ENCODE peak calls at places on chromosomes 13 and 19, in five cellular contexts. One of them, this sample, is unnamed.
A peak's percentile ranks its signal among the peaks of the same experiment; 100 is the strongest.

GRCh38 chr13:113122571-113123225 is at the start of gene F10:
- DNase-seq in upper lobe of right lung: peak; percentile 68
- DNase-seq in breast epithelium: peak; percentile 53
- DNase-seq in AG09309: peak; percentile 4
- DNase-seq in neural crest cell: peak; percentile 29
- DNase-seq in this sample: no peak

GRCh38 chr13:25541434-25542123 is 169.8 kb downstream of the ATP8A2 start:
- DNase-seq in neural crest cell: no peak
- DNase-seq in AG09309: no peak
- DNase-seq in upper lobe of right lung: no peak
- DNase-seq in breast epithelium: no peak
- DNase-seq in this sample: no peak

GRCh38 chr19:31326329-31327028 is 22.8 kb downstream of the TSHZ3 start:
- DNase-seq in AG09309: no peak
- DNase-seq in upper lobe of right lung: no peak
- DNase-seq in breast epithelium: no peak
- DNase-seq in neural crest cell: no peak
- DNase-seq in this sample: no peak

GRCh38 chr13:76723551-76724232 is 162.5 kb downstream of the KCTD12 start:
- DNase-seq in neural crest cell: no peak
- DNase-seq in upper lobe of right lung: no peak
- DNase-seq in AG09309: peak; percentile 48
- DNase-seq in breast epithelium: no peak
- DNase-seq in this sample: no peak

GRCh38 chr19:49506575-49507105 is 5.8 kb upstream of the FCGRT start:
- DNase-seq in upper lobe of right lung: peak; percentile 73
- DNase-seq in breast epithelium: no peak
- DNase-seq in AG09309: no peak
- DNase-seq in neural crest cell: peak; percentile 58
- DNase-seq in this sample: peak; percentile 85

GRCh38 chr19:54172764-54173699 is at the start of gene TMC4:
- DNase-seq in upper lobe of right lung: peak; percentile 88
- DNase-seq in AG09309: no peak
- DNase-seq in breast epithelium: no peak
- DNase-seq in neural crest cell: no peak
- DNase-seq in this sample: no peak

GRCh38 chr19:47135156-47135555 is 4.5 kb downstream of the SAE1 start:
- DNase-seq in upper lobe of right lung: no peak
- DNase-seq in AG09309: no peak
- DNase-seq in neural crest cell: no peak
- DNase-seq in breast epithelium: no peak
- DNase-seq in this sample: no peak

GRCh38 chr13:111664060-111664459 is 343.6 kb downstream of the TEX29 start:
- DNase-seq in neural crest cell: no peak
- DNase-seq in upper lobe of right lung: no peak
- DNase-seq in breast epithelium: peak; percentile 12
- DNase-seq in AG09309: no peak
- DNase-seq in this sample: no peak

GRCh38 chr19:4456566-4456842 is 1.1 kb downstream of the UBXN6 start:
- DNase-seq in neural crest cell: no peak
- DNase-seq in AG09309: no peak
- DNase-seq in breast epithelium: no peak
- DNase-seq in upper lobe of right lung: no peak
- DNase-seq in this sample: no peak

GRCh38 chr19:11970174-11970573 is 5.3 kb downstream of the ZNF763 start:
- DNase-seq in upper lobe of right lung: no peak
- DNase-seq in neural crest cell: no peak
- DNase-seq in AG09309: no peak
- DNase-seq in breast epithelium: no peak
- DNase-seq in this sample: no peak

GRCh38 chr13:29384466-29384865 is 211.0 kb downstream of the SLC7A1 start:
- DNase-seq in upper lobe of right lung: no peak
- DNase-seq in neural crest cell: no peak
- DNase-seq in AG09309: no peak
- DNase-seq in breast epithelium: no peak
- DNase-seq in this sample: no peak

GRCh38 chr13:94548382-94549240 is 47.3 kb downstream of the TGDS start:
- DNase-seq in breast epithelium: no peak
- DNase-seq in upper lobe of right lung: peak; percentile 80
- DNase-seq in neural crest cell: no peak
- DNase-seq in AG09309: peak; percentile 7
- DNase-seq in this sample: peak; percentile 71

GRCh38 chr13:111661052-111661451 is 340.6 kb downstream of the TEX29 start:
- DNase-seq in upper lobe of right lung: no peak
- DNase-seq in neural crest cell: no peak
- DNase-seq in breast epithelium: no peak
- DNase-seq in AG09309: no peak
- DNase-seq in this sample: no peak

GRCh38 chr13:110615322-110616102 is at the start of gene NAXD:
- DNase-seq in AG09309: peak; percentile 78
- DNase-seq in upper lobe of right lung: peak; percentile 97
- DNase-seq in neural crest cell: peak; percentile 77
- DNase-seq in breast epithelium: peak; percentile 91
- DNase-seq in this sample: peak; percentile 99

GRCh38 chr13:22936228-22936627 is 244.6 kb upstream of the SGCG start:
- DNase-seq in AG09309: no peak
- DNase-seq in breast epithelium: no peak
- DNase-seq in neural crest cell: no peak
- DNase-seq in upper lobe of right lung: no peak
- DNase-seq in this sample: no peak

GRCh38 chr19:16266586-16266942 is 58.1 kb upstream of the KLF2 start:
- DNase-seq in neural crest cell: no peak
- DNase-seq in AG09309: no peak
- DNase-seq in upper lobe of right lung: no peak
- DNase-seq in breast epithelium: no peak
- DNase-seq in this sample: no peak

GRCh38 chr19:55212447-55212846 is 3.1 kb upstream of the PTPRH start:
- DNase-seq in neural crest cell: peak; percentile 40
- DNase-seq in upper lobe of right lung: no peak
- DNase-seq in AG09309: no peak
- DNase-seq in breast epithelium: no peak
- DNase-seq in this sample: no peak

GRCh38 chr19:51559240-51559639 is 11.8 kb upstream of the ZNF175 start:
- DNase-seq in AG09309: no peak
- DNase-seq in upper lobe of right lung: no peak
- DNase-seq in neural crest cell: no peak
- DNase-seq in breast epithelium: no peak
- DNase-seq in this sample: no peak

GRCh38 chr13:98839826-98840769 is 87.6 kb upstream of the SLC15A1 start:
- DNase-seq in neural crest cell: peak; percentile 62
- DNase-seq in breast epithelium: no peak
- DNase-seq in AG09309: no peak
- DNase-seq in upper lobe of right lung: peak; percentile 74
- DNase-seq in this sample: peak; percentile 49

GRCh38 chr19:39475748-39476147 is 4.9 kb upstream of the TIMM50 start:
- DNase-seq in AG09309: no peak
- DNase-seq in breast epithelium: no peak
- DNase-seq in neural crest cell: no peak
- DNase-seq in upper lobe of right lung: no peak
- DNase-seq in this sample: no peak

GRCh38 chr13:30763786-30764440 is 28.6 kb downstream of the ALOX5AP start:
- DNase-seq in AG09309: no peak
- DNase-seq in upper lobe of right lung: no peak
- DNase-seq in neural crest cell: no peak
- DNase-seq in breast epithelium: no peak
- DNase-seq in this sample: no peak

GRCh38 chr19:38361633-38362075 is 12.7 kb upstream of the PSMD8 start:
- DNase-seq in neural crest cell: peak; percentile 65
- DNase-seq in breast epithelium: peak; percentile 83
- DNase-seq in upper lobe of right lung: peak; percentile 90
- DNase-seq in AG09309: no peak
- DNase-seq in this sample: peak; percentile 87

GRCh38 chr19:32863841-32864240 is 5.7 kb downstream of the SLC7A9 start:
- DNase-seq in breast epithelium: no peak
- DNase-seq in upper lobe of right lung: peak; percentile 56
- DNase-seq in AG09309: no peak
- DNase-seq in neural crest cell: no peak
- DNase-seq in this sample: peak; percentile 12

GRCh38 chr13:95098916-95099315 is 202.3 kb downstream of the ABCC4 start:
- DNase-seq in neural crest cell: no peak
- DNase-seq in breast epithelium: no peak
- DNase-seq in upper lobe of right lung: no peak
- DNase-seq in AG09309: no peak
- DNase-seq in this sample: no peak

GRCh38 chr19:14118165-14119051 is 846 bp upstream of the PRKACA start:
- DNase-seq in neural crest cell: no peak
- DNase-seq in upper lobe of right lung: peak; percentile 92
- DNase-seq in breast epithelium: peak; percentile 72
- DNase-seq in AG09309: peak; percentile 70
- DNase-seq in this sample: no peak

GRCh38 chr13:42116225-42116624 is 67.8 kb downstream of the DGKH start:
- DNase-seq in breast epithelium: no peak
- DNase-seq in neural crest cell: no peak
- DNase-seq in AG09309: no peak
- DNase-seq in upper lobe of right lung: no peak
- DNase-seq in this sample: no peak

GRCh38 chr13:113232208-113233003 is 23.0 kb downstream of the CUL4A start:
- DNase-seq in upper lobe of right lung: no peak
- DNase-seq in breast epithelium: no peak
- DNase-seq in AG09309: no peak
- DNase-seq in neural crest cell: no peak
- DNase-seq in this sample: no peak

GRCh38 chr13:54989418-54989817 is 1960.8 kb downstream of the OLFM4 start:
- DNase-seq in upper lobe of right lung: no peak
- DNase-seq in AG09309: no peak
- DNase-seq in neural crest cell: no peak
- DNase-seq in breast epithelium: no peak
- DNase-seq in this sample: no peak

GRCh38 chr19:12789098-12789903 is 2.0 kb upstream of the JUNB start:
- DNase-seq in breast epithelium: no peak
- DNase-seq in neural crest cell: no peak
- DNase-seq in AG09309: no peak
- DNase-seq in upper lobe of right lung: no peak
- DNase-seq in this sample: no peak

GRCh38 chr19:23075031-23075733 is 41.6 kb upstream of the ZNF730 start:
- DNase-seq in upper lobe of right lung: peak; percentile 80
- DNase-seq in neural crest cell: peak; percentile 76
- DNase-seq in AG09309: peak; percentile 16
- DNase-seq in breast epithelium: no peak
- DNase-seq in this sample: peak; percentile 77

GRCh38 chr19:45150731-45151725 is 9.8 kb downstream of the NKPD1 start:
- DNase-seq in upper lobe of right lung: no peak
- DNase-seq in AG09309: no peak
- DNase-seq in neural crest cell: no peak
- DNase-seq in breast epithelium: no peak
- DNase-seq in this sample: peak; percentile 20

GRCh38 chr13:51168623-51169022 is 53.6 kb upstream of the FAM124A start:
- DNase-seq in neural crest cell: no peak
- DNase-seq in AG09309: no peak
- DNase-seq in breast epithelium: no peak
- DNase-seq in upper lobe of right lung: no peak
- DNase-seq in this sample: no peak

GRCh38 chr19:17454579-17454978 is 6.1 kb upstream of the TMEM221 start:
- DNase-seq in upper lobe of right lung: no peak
- DNase-seq in neural crest cell: no peak
- DNase-seq in breast epithelium: no peak
- DNase-seq in AG09309: no peak
- DNase-seq in this sample: peak; percentile 32

GRCh38 chr13:27641711-27642502 is 20.2 kb downstream of the POLR1D start:
- DNase-seq in neural crest cell: no peak
- DNase-seq in AG09309: no peak
- DNase-seq in breast epithelium: no peak
- DNase-seq in upper lobe of right lung: no peak
- DNase-seq in this sample: no peak

GRCh38 chr13:63208811-63209210 is 1793.2 kb upstream of the PCDH20 start:
- DNase-seq in breast epithelium: no peak
- DNase-seq in upper lobe of right lung: no peak
- DNase-seq in AG09309: no peak
- DNase-seq in neural crest cell: no peak
- DNase-seq in this sample: no peak

GRCh38 chr19:12647490-12648071 is 19.0 kb downstream of the MAN2B1 start:
- DNase-seq in upper lobe of right lung: peak; percentile 90
- DNase-seq in AG09309: no peak
- DNase-seq in neural crest cell: no peak
- DNase-seq in breast epithelium: peak; percentile 68
- DNase-seq in this sample: peak; percentile 66

GRCh38 chr13:97849305-97849704 is 104.2 kb upstream of the IPO5 start:
- DNase-seq in AG09309: no peak
- DNase-seq in neural crest cell: no peak
- DNase-seq in breast epithelium: no peak
- DNase-seq in upper lobe of right lung: no peak
- DNase-seq in this sample: peak; percentile 19

GRCh38 chr13:65856464-65856863 is 1373.7 kb downstream of the PCDH9 start:
- DNase-seq in upper lobe of right lung: no peak
- DNase-seq in AG09309: no peak
- DNase-seq in neural crest cell: no peak
- DNase-seq in breast epithelium: no peak
- DNase-seq in this sample: no peak

DNA sequence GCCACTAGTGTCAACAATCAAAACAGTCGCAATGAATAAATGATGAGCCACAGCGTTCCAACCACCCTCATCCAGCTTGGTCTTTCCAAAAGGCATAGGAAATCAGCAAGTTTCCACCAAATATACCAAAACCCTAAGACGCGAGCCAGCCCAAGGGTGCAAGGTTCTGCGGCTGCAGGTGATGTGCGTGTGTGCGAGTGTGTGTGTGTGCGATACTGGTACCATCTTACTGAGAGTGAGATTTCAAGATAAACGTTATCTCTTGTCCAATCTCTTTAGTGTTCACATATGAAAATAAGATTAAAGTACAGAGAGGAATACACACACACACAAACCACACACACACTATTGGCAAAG is 895 bp upstream of the TRPC4 start:
- DNase-seq in AG09309: no peak
- DNase-seq in breast epithelium: no peak
- DNase-seq in neural crest cell: no peak
- DNase-seq in upper lobe of right lung: no peak
- DNase-seq in this sample: no peak
- TF ChIP-seq CTCF in AG09309: no peak
- TF ChIP-seq CTCF in breast epithelium: no peak
- TF ChIP-seq CTCF in neural crest cell: no peak
- TF ChIP-seq CTCF in upper lobe of right lung: no peak
- TF ChIP-seq CTCF in this sample: no peak

GRCh38 chr13:35855531-35856019 is 275.6 kb downstream of the DCLK1 start:
- DNase-seq in neural crest cell: no peak
- DNase-seq in AG09309: no peak
- DNase-seq in upper lobe of right lung: no peak
- DNase-seq in breast epithelium: no peak
- DNase-seq in this sample: no peak
- TF ChIP-seq CTCF in neural crest cell: no peak
- TF ChIP-seq CTCF in AG09309: no peak
- TF ChIP-seq CTCF in upper lobe of right lung: no peak
- TF ChIP-seq CTCF in breast epithelium: no peak
- TF ChIP-seq CTCF in this sample: no peak

GRCh38 chr19:35549174-35549788 is 3.9 kb downstream of the TMEM147 start:
- DNase-seq in breast epithelium: no peak
- DNase-seq in neural crest cell: peak; percentile 62
- DNase-seq in upper lobe of right lung: no peak
- DNase-seq in AG09309: peak; percentile 10
- DNase-seq in this sample: peak; percentile 85
- TF ChIP-seq CTCF in breast epithelium: peak; percentile 71
- TF ChIP-seq CTCF in neural crest cell: peak; percentile 78
- TF ChIP-seq CTCF in upper lobe of right lung: peak; percentile 68
- TF ChIP-seq CTCF in AG09309: peak; percentile 80
- TF ChIP-seq CTCF in this sample: peak; percentile 83

GRCh38 chr13:37869756-37870488 is at the start of gene TRPC4:
- DNase-seq in neural crest cell: peak; percentile 40
- DNase-seq in upper lobe of right lung: peak; percentile 60
- DNase-seq in breast epithelium: no peak
- DNase-seq in AG09309: peak; percentile 62
- DNase-seq in this sample: peak; percentile 12
- TF ChIP-seq CTCF in neural crest cell: peak; percentile 72
- TF ChIP-seq CTCF in upper lobe of right lung: peak; percentile 15
- TF ChIP-seq CTCF in breast epithelium: peak; percentile 27
- TF ChIP-seq CTCF in AG09309: peak; percentile 80
- TF ChIP-seq CTCF in this sample: no peak